ENCODE peak calls at places on chromosomes 2 and 18, in four cellular contexts. One of them, this sample, is unnamed.

GRCh38 chr2:69453475-69454129 is 16.4 kb upstream of the NFU1 start:
- DNase-seq in colonic mucosa: no peak
- DNase-seq in right cardiac atrium: no peak
- DNase-seq in body of pancreas: no peak
- DNase-seq in this sample: peak; percentile 46

GRCh38 chr2:172380436-172381274 is 46.7 kb upstream of the ITGA6 start:
- DNase-seq in right cardiac atrium: no peak
- DNase-seq in body of pancreas: peak; percentile 14
- DNase-seq in colonic mucosa: no peak
- DNase-seq in this sample: peak; percentile 23

GRCh38 chr2:178526256-178526655 is 46.0 kb downstream of the PLEKHA3 start:
- DNase-seq in colonic mucosa: no peak
- DNase-seq in right cardiac atrium: no peak
- DNase-seq in body of pancreas: no peak
- DNase-seq in this sample: no peak

GRCh38 chr2:9112079-9112721 is 94.4 kb upstream of the ASAP2 start:
- DNase-seq in body of pancreas: no peak
- DNase-seq in colonic mucosa: no peak
- DNase-seq in right cardiac atrium: peak; percentile 80
- DNase-seq in this sample: peak; percentile 28

GRCh38 chr2:206011795-206012194 is 74.2 kb downstream of the INO80D start:
- DNase-seq in right cardiac atrium: no peak
- DNase-seq in body of pancreas: no peak
- DNase-seq in colonic mucosa: no peak
- DNase-seq in this sample: no peak

GRCh38 chr2:136242687-136243277 is 124.8 kb upstream of the CXCR4 start:
- DNase-seq in colonic mucosa: no peak
- DNase-seq in body of pancreas: peak; percentile 13
- DNase-seq in right cardiac atrium: no peak
- DNase-seq in this sample: no peak

GRCh38 chr18:79487198-79488165 is 91.8 kb downstream of the NFATC1 start:
- DNase-seq in colonic mucosa: no peak
- DNase-seq in right cardiac atrium: peak; percentile 54
- DNase-seq in body of pancreas: no peak
- DNase-seq in this sample: no peak

GRCh38 chr2:3186766-3187165 is 190.9 kb downstream of the EIPR1 start:
- DNase-seq in colonic mucosa: no peak
- DNase-seq in body of pancreas: no peak
- DNase-seq in right cardiac atrium: no peak
- DNase-seq in this sample: no peak

GRCh38 chr18:24181806-24182205 is 42.9 kb downstream of the CABYR start:
- DNase-seq in right cardiac atrium: no peak
- DNase-seq in colonic mucosa: no peak
- DNase-seq in body of pancreas: no peak
- DNase-seq in this sample: no peak

GRCh38 chr2:183530333-183530901 is 406.2 kb downstream of the NUP35 start:
- DNase-seq in body of pancreas: no peak
- DNase-seq in right cardiac atrium: no peak
- DNase-seq in colonic mucosa: no peak
- DNase-seq in this sample: no peak

GRCh38 chr2:67857836-67858235 is 205.0 kb downstream of the C1D start:
- DNase-seq in right cardiac atrium: no peak
- DNase-seq in colonic mucosa: no peak
- DNase-seq in body of pancreas: no peak
- DNase-seq in this sample: no peak

GRCh38 chr2:198004173-198004572 is 199.8 kb downstream of the PLCL1 start:
- DNase-seq in body of pancreas: no peak
- DNase-seq in colonic mucosa: no peak
- DNase-seq in right cardiac atrium: no peak
- DNase-seq in this sample: no peak

GRCh38 chr2:86225581-86225980 is 26.3 kb downstream of the MRPL35 start:
- DNase-seq in right cardiac atrium: peak; percentile 87
- DNase-seq in body of pancreas: no peak
- DNase-seq in colonic mucosa: no peak
- DNase-seq in this sample: peak; percentile 13

GRCh38 chr2:25669520-25669919 is 3.9 kb downstream of the DTNB start:
- DNase-seq in colonic mucosa: no peak
- DNase-seq in body of pancreas: no peak
- DNase-seq in right cardiac atrium: no peak
- DNase-seq in this sample: no peak

GRCh38 chr2:25308599-25308998 is 33.1 kb downstream of the DNMT3A start:
- DNase-seq in colonic mucosa: no peak
- DNase-seq in right cardiac atrium: peak; percentile 11
- DNase-seq in body of pancreas: no peak
- DNase-seq in this sample: no peak

GRCh38 chr18:55323051-55323994 is 264.7 kb downstream of the TCF4 start:
- DNase-seq in right cardiac atrium: no peak
- DNase-seq in colonic mucosa: no peak
- DNase-seq in body of pancreas: no peak
- DNase-seq in this sample: no peak

GRCh38 chr18:49827996-49828395 is 14.7 kb upstream of the ACAA2 start:
- DNase-seq in colonic mucosa: no peak
- DNase-seq in body of pancreas: no peak
- DNase-seq in right cardiac atrium: no peak
- DNase-seq in this sample: no peak

GRCh38 chr2:109045505-109045904 is 56.5 kb upstream of the EDAR start:
- DNase-seq in right cardiac atrium: no peak
- DNase-seq in body of pancreas: no peak
- DNase-seq in colonic mucosa: peak; percentile 63
- DNase-seq in this sample: no peak

GRCh38 chr2:225612636-225613035 is 213.1 kb downstream of the NYAP2 start:
- DNase-seq in body of pancreas: no peak
- DNase-seq in right cardiac atrium: no peak
- DNase-seq in colonic mucosa: no peak
- DNase-seq in this sample: no peak

GRCh38 chr2:7672027-7672684 is 754.9 kb downstream of the RNF144A start:
- DNase-seq in colonic mucosa: peak; percentile 76
- DNase-seq in right cardiac atrium: peak; percentile 67
- DNase-seq in body of pancreas: peak; percentile 82
- DNase-seq in this sample: peak; percentile 21

GRCh38 chr2:227163998-227164744 is at the start of the genes COL4A3 and COL4A4:
- DNase-seq in colonic mucosa: peak; percentile 50
- DNase-seq in right cardiac atrium: peak; percentile 93
- DNase-seq in body of pancreas: peak; percentile 83
- DNase-seq in this sample: peak; percentile 91

GRCh38 chr2:86213699-86214502 is 14.6 kb downstream of the MRPL35 start:
- DNase-seq in colonic mucosa: peak; percentile 57
- DNase-seq in right cardiac atrium: no peak
- DNase-seq in body of pancreas: peak; percentile 29
- DNase-seq in this sample: no peak

GRCh38 chr2:71333619-71334018 is 2.0 kb downstream of the ZNF638 start:
- DNase-seq in colonic mucosa: no peak
- DNase-seq in right cardiac atrium: no peak
- DNase-seq in body of pancreas: no peak
- DNase-seq in this sample: no peak

GRCh38 chr2:108133457-108133856 is 106.3 kb upstream of the SULT1C3 start:
- DNase-seq in colonic mucosa: no peak
- DNase-seq in body of pancreas: no peak
- DNase-seq in right cardiac atrium: no peak
- DNase-seq in this sample: no peak

GRCh38 chr2:1981421-1981820 is 237.1 kb upstream of the PXDN start:
- DNase-seq in right cardiac atrium: no peak
- DNase-seq in colonic mucosa: no peak
- DNase-seq in body of pancreas: no peak
- DNase-seq in this sample: no peak

GRCh38 chr18:9643549-9643948 is 29.2 kb upstream of the PPP4R1 start:
- DNase-seq in body of pancreas: peak; percentile 9
- DNase-seq in colonic mucosa: no peak
- DNase-seq in right cardiac atrium: no peak
- DNase-seq in this sample: peak; percentile 5

GRCh38 chr2:51795248-51795888 is 763.4 kb upstream of the NRXN1 start:
- DNase-seq in body of pancreas: no peak
- DNase-seq in colonic mucosa: peak; percentile 45
- DNase-seq in right cardiac atrium: no peak
- DNase-seq in this sample: no peak

GRCh38 chr2:8984855-8985254 is 18.6 kb downstream of the MBOAT2 start:
- DNase-seq in right cardiac atrium: no peak
- DNase-seq in colonic mucosa: no peak
- DNase-seq in body of pancreas: no peak
- DNase-seq in this sample: no peak

GRCh38 chr2:220101902-220102301 is 474.5 kb downstream of the SLC4A3 start:
- DNase-seq in colonic mucosa: no peak
- DNase-seq in right cardiac atrium: no peak
- DNase-seq in body of pancreas: no peak
- DNase-seq in this sample: no peak

GRCh38 chr2:144942516-144943256 is 422.8 kb upstream of the ZEB2 start:
- DNase-seq in body of pancreas: no peak
- DNase-seq in right cardiac atrium: no peak
- DNase-seq in colonic mucosa: no peak
- DNase-seq in this sample: no peak
- H3K4me1 ChIP-seq in body of pancreas: peaks cover 13% of the 10 kb centered on the region
- H3K4me1 ChIP-seq in right cardiac atrium: peaks cover 1% of the 10 kb centered on the region
- H3K4me1 ChIP-seq in colonic mucosa: no peaks in the 10 kb centered on the region
- H3K4me1 ChIP-seq in this sample: peaks cover 9% of the 10 kb centered on the region

DNA sequence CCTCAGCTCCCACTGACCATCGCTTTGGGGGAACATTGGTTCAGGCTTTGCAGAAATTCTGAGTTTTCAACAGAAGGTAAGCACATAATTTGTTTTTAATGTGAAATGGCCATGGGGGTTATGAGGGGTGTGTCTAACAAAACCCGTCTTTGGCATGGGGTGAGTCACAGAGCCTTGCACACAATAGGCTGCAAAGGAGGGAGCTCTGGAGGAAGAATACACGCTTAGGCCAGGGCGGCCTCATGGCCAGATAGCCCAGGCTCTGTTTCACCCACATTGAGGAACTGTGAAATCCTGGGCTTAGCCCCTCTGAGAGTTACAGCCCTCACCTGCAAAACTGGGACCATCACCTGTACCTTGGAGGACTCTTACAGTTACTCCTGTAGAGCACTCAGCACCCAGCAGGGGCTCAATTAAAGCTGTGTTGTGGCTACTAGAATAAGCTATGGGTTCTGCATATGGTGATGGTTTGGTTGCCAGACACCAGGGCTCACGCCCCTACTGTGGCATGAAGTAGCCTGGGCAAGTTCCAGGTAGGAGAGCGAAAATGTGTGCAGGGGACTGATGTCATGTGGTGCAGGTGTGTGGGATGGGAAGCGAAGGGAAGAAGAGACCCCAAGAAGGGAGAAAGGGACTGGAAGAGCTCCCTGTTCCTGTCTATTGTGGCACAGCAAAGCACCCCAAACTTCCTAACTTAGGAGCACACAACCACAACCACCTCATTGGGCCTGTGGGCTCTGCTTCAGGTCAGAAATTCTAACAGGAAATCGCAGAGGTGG is 140.7 kb upstream of the BCL2L11 start:
- DNase-seq in body of pancreas: no peak
- DNase-seq in right cardiac atrium: no peak
- DNase-seq in colonic mucosa: no peak
- DNase-seq in this sample: no peak
- H3K4me1 ChIP-seq in body of pancreas: no peaks in the 10 kb centered on the region
- H3K4me1 ChIP-seq in right cardiac atrium: peaks cover 4% of the 10 kb centered on the region
- H3K4me1 ChIP-seq in colonic mucosa: no peaks in the 10 kb centered on the region
- H3K4me1 ChIP-seq in this sample: peaks cover 7% of the 10 kb centered on the region

GRCh38 chr2:159045545-159046454 is 77.4 kb downstream of the TANC1 start:
- DNase-seq in right cardiac atrium: no peak
- DNase-seq in colonic mucosa: no peak
- DNase-seq in body of pancreas: no peak
- DNase-seq in this sample: no peak
- H3K4me1 ChIP-seq in right cardiac atrium: peaks cover 35% of the 10 kb centered on the region
- H3K4me1 ChIP-seq in colonic mucosa: no peaks in the 10 kb centered on the region
- H3K4me1 ChIP-seq in body of pancreas: peaks cover 47% of the 10 kb centered on the region
- H3K4me1 ChIP-seq in this sample: peaks cover 41% of the 10 kb centered on the region

DNA sequence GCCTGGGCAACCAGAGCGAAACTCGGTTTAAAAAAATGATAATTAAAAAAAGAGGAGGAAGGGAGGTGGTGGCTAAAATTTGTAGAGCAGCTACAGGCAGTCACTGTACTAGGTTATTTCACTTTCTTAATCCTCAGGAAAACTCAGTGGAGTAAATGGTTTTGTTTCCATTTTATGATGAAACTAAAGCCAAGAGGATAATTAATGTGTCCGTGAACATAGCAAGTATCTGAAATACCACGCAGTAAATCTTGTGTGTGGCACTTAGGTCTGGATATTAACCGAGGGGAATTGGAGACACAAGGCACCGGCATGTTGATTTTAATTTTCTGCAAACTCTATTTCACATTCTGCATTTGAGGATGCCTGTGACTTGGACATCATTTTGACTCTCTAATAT is 14.5 kb downstream of the SH3BP4 start:
- DNase-seq in right cardiac atrium: no peak
- DNase-seq in body of pancreas: no peak
- DNase-seq in colonic mucosa: no peak
- DNase-seq in this sample: no peak
- H3K4me1 ChIP-seq in right cardiac atrium: peaks cover 15% of the 10 kb centered on the region
- H3K4me1 ChIP-seq in body of pancreas: peaks cover 67% of the 10 kb centered on the region
- H3K4me1 ChIP-seq in colonic mucosa: peaks cover 3% of the 10 kb centered on the region
- H3K4me1 ChIP-seq in this sample: peaks cover 6% of the 10 kb centered on the region

GRCh38 chr2:188364033-188364432 is 72.4 kb downstream of the GULP1 start:
- DNase-seq in body of pancreas: no peak
- DNase-seq in colonic mucosa: no peak
- DNase-seq in right cardiac atrium: no peak
- DNase-seq in this sample: no peak
- H3K4me1 ChIP-seq in body of pancreas: peaks cover 17% of the 10 kb centered on the region
- H3K4me1 ChIP-seq in colonic mucosa: no peaks in the 10 kb centered on the region
- H3K4me1 ChIP-seq in right cardiac atrium: no peaks in the 10 kb centered on the region
- H3K4me1 ChIP-seq in this sample: no peaks in the 10 kb centered on the region

GRCh38 chr18:23105581-23106219 is 29.6 kb upstream of the CABLES1 start:
- DNase-seq in body of pancreas: no peak
- DNase-seq in right cardiac atrium: no peak
- DNase-seq in colonic mucosa: peak; percentile 85
- DNase-seq in this sample: no peak

GRCh38 chr18:23106575-23106974 is 28.7 kb upstream of the CABLES1 start:
- DNase-seq in body of pancreas: no peak
- DNase-seq in right cardiac atrium: no peak
- DNase-seq in colonic mucosa: peak; percentile 75
- DNase-seq in this sample: no peak

GRCh38 chr18:23105030-23105429 is 30.3 kb upstream of the CABLES1 start:
- DNase-seq in body of pancreas: no peak
- DNase-seq in colonic mucosa: no peak
- DNase-seq in right cardiac atrium: no peak
- DNase-seq in this sample: no peak

GRCh38 chr18:23102498-23103260 is 32.6 kb upstream of the CABLES1 start:
- DNase-seq in colonic mucosa: no peak
- DNase-seq in body of pancreas: no peak
- DNase-seq in right cardiac atrium: no peak
- DNase-seq in this sample: no peak

DNA sequence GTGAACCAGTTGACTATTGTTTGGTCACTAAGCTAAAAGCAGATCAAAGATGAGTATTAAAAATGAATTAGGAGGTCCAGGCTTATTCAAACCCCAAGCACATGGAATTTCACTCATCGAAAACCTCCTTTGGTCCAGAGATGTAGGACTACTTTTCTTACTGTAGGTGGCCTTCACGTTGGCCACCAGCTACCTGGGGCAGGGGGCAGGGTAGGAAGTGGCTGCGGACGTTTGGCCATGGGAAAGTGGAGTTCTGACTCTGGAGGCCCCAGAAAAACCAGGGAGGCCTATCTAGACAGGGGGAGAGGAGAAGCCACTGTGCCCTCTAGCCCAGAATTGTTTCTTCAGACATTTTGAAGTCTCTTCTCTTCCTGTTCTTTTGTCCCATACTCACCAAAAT is 31.8 kb upstream of the CABLES1 start:
- DNase-seq in body of pancreas: no peak
- DNase-seq in right cardiac atrium: no peak
- DNase-seq in colonic mucosa: no peak
- DNase-seq in this sample: no peak
- H3K4me1 ChIP-seq in body of pancreas: no peaks in the 10 kb centered on the region
- H3K4me1 ChIP-seq in right cardiac atrium: no peaks in the 10 kb centered on the region
- H3K4me1 ChIP-seq in colonic mucosa: no peaks in the 10 kb centered on the region
- H3K4me1 ChIP-seq in this sample: no peaks in the 10 kb centered on the region

This sample was measured in thyroid gland.